ENCODE peak calls at places on chromosomes 12 and 14, in five cellular contexts. N is prostate gland, Q is lower leg skin, H is nephron progenitor cell, Z is B cell. T is an unnamed sample.

GRCh38 chr14:69002069-69002468 is 23.0 kb upstream of the ACTN1 start:
- DNase-seq in Q (no peak), N (peak; percentile 12), H (no peak), Z (no peak), T (no peak)

GRCh38 chr12:93440043-93440835 is 1.5 kb downstream of the UBE2N start:
- DNase-seq in H (no peak), Q (no peak), Z (no peak), N (no peak), T (no peak)

GRCh38 chr12:76041406-76041805 is 9.8 kb upstream of the PHLDA1 start:
- DNase-seq in Z (no peak), Q (no peak), H (no peak), N (no peak), T (no peak)

GRCh38 chr14:64235652-64236640 is 58.2 kb downstream of the ESR2 start:
- DNase-seq in H (no peak), Q (no peak), Z (peak; percentile 67), N (no peak), T (no peak)

GRCh38 chr14:95361373-95362179 is 41.9 kb upstream of the CLMN start:
- DNase-seq in H (peak; percentile 35), N (peak; percentile 53), Q (peak; percentile 87), Z (peak; percentile 77), T (no peak)

GRCh38 chr14:61154606-61155005 is 126.5 kb downstream of the TMEM30B start:
- DNase-seq in Z (no peak), N (no peak), Q (no peak), H (no peak), T (no peak)

GRCh38 chr14:71863049-71863448 is 69.2 kb upstream of the RGS6 start:
- DNase-seq in H (no peak), N (no peak), Z (no peak), Q (no peak), T (no peak)

GRCh38 chr14:75011356-75012097 is 8.8 kb downstream of the EIF2B2 start:
- DNase-seq in N (no peak), Q (no peak), Z (no peak), H (no peak), T (no peak)

GRCh38 chr14:74424606-74425005 is 1.4 kb downstream of the SYNDIG1L start:
- DNase-seq in Q (peak; percentile 5), H (no peak), Z (no peak), N (no peak), T (no peak)

GRCh38 chr14:45526715-45527549 is 273.9 kb upstream of the MIS18BP1 start:
- DNase-seq in H (peak; percentile 47), Z (no peak), Q (no peak), N (no peak), T (peak; percentile 51)

GRCh38 chr12:47394070-47394469 is 311.8 kb downstream of the RPAP3 start:
- DNase-seq in Q (no peak), Z (no peak), H (no peak), N (no peak), T (no peak)

GRCh38 chr14:51972566-51972965 is 16.8 kb upstream of the RTRAF start:
- DNase-seq in Z (no peak), Q (no peak), N (no peak), H (no peak), T (no peak)

GRCh38 chr14:85534435-85534834 is 4.5 kb downstream of the FLRT2 start:
- DNase-seq in H (peak; percentile 34), N (peak; percentile 5), Q (peak; percentile 81), Z (no peak), T (no peak)

GRCh38 chr12:14962180-14962579 is 779 bp upstream of the ARHGDIB start:
- DNase-seq in Z (no peak), Q (no peak), H (no peak), N (no peak), T (no peak)

GRCh38 chr12:119808441-119808840 is 68.7 kb downstream of the CIT start:
- DNase-seq in N (no peak), Q (no peak), Z (no peak), H (no peak), T (no peak)

GRCh38 chr14:59161571-59162175 is 26.8 kb upstream of the DAAM1 start:
- DNase-seq in H (peak; percentile 25), Z (no peak), N (no peak), Q (no peak), T (no peak)

DNA sequence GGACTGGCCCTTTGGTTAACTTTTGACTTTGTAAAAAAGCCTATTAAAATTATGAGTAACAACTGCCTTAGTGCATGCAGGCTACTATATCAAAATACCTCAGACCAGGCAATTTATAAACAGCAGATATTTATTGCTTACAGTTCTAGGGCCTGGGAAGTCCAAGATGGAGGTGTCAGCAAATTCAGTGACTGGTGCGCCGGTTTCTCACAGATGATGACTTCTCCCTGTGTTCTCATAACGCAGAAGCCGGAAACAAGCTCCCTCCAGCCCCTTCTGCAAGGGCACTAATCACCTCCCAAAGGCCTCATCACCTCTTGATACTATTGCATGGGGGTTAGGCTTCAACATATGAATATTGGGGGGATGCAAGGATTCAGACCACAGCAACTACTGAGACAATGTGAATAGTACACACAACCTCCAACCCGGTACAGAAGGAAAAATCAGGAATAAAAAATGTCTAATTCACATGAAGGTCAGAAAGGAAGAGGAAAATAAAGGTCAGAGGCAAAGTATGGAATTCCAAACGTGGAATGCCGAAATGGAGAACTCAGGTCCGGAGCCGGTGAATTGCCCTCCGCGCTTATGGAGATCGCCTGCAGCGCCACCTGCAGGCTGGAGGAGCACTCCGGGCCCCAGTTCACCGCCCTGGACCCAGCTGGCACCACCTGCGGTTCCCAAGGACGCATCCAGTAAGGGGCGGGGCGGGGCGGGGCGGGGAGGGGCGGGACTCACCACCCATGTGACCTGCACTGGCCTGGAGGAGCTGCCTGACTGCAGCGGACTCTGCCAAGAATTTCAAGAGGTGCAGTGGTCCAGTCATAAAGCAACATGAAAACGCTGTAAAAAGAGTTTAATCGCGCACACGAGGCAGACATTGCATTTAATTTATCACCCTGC is 203.4 kb downstream of the KIF26A start:
- DNase-seq in Q (peak; percentile 79), Z (no peak), N (no peak), H (peak; percentile 74), T (peak; percentile 93)
- TF ChIP-seq CTCF in Q (no peak), Z (no peak), N (no peak), H (peak; percentile 65), T (peak; percentile 82)

DNA sequence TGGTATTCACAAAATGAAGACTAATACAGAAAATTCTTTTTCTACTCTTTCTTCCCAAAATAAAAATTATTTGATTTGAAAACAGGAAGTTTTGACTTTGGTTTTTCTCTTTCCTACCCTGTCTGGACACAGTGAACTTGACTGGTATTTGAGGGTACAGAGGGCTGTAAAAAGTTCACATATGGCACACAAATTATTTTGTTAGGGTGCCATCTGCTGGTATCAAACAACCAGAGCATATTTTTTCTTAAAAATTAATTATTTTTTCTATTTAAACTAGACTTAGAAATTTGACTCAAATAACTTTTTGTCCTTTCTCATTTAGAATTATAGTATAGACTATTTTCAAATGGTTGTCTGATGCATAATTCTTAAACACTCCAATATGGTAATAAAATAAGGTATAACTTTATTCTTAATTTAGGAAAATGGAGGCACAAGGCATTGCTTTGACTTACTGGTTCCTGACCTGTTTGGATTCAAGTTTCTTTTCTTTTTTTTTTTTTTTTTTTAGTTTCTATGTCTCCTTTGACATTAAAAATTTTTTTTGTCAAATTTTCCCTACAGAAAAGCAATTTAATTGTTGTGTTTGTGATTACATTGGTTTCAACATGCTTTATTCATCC is 390.6 kb downstream of the PRKD1 start:
- DNase-seq in Q (no peak), Z (no peak), H (no peak), N (no peak), T (no peak)
- TF ChIP-seq CTCF in Q (no peak), Z (peak; percentile 24), H (peak; percentile 28), N (peak; percentile 33), T (peak; percentile 40)

GRCh38 chr14:77316872-77317271 is 3.8 kb downstream of the POMT2 start:
- DNase-seq in Z (no peak), Q (peak; percentile 83), N (peak; percentile 46), H (no peak), T (no peak)
- TF ChIP-seq CTCF in Z (no peak), Q (no peak), N (no peak), H (no peak), T (no peak)

DNA sequence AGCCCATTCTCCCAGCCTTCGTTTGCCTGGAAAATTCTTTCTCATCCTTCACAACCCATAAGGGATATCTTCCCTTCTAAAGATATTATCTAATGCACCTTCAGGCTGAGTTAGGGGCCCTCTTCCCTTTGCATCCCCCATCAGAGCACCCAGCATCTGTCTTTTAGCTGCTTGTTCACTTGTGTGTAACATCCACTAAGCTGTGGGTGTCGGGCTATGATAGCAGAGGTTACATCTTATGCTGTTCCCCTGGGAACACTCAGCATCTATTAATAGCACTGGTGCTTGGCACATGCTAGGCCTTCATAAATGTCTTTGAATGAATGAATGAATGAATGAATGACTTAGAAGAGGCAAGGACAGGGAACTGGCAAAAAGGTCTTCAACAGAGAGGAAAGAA is 131.8 kb downstream of the NUAK1 start:
- DNase-seq in Z (no peak), Q (no peak), N (no peak), H (no peak), T (no peak)
- TF ChIP-seq CTCF in Z (no peak), Q (no peak), N (no peak), H (no peak), T (no peak)